ENCODE peak calls at places on chromosomes 1 and 21, in five cellular contexts. H is stomach, B is endothelial cell of umbilical vein, F is IMR-90, W is breast epithelium. R is an unnamed sample. For H3K4me1, the result is how much of the 10 kb centered on the place peaks cover.

GRCh38 chr1:77950873-77951272 is 28.0 kb downstream of the FUBP1 start:
- DNase-seq in H (no peak), B (no peak), F (no peak), W (no peak), R (no peak)

GRCh38 chr21:34545079-34545884 is 33.3 kb upstream of the KCNE1 start:
- DNase-seq in H (no peak), B (peak), F (peak), W (no peak), R (no peak)

GRCh38 chr1:37722181-37723071 is 30.1 kb downstream of the CDCA8 start:
- DNase-seq in H (no peak), B (no peak), F (no peak), W (no peak), R (peak)

GRCh38 chr21:36548866-36549265 is 68.9 kb upstream of the CLDN14 start:
- DNase-seq in H (no peak), B (no peak), F (no peak), W (no peak), R (peak)

GRCh38 chr1:157166581-157166980 is 28.4 kb upstream of the ETV3 start:
- DNase-seq in H (no peak), B (no peak), F (no peak), W (no peak), R (no peak)

GRCh38 chr1:160361199-160361598 is 5.7 kb upstream of the NHLH1 start:
- DNase-seq in H (no peak), B (no peak), F (no peak), W (no peak), R (no peak)

GRCh38 chr1:109483658-109484518 is at the start of gene ATXN7L2:
- DNase-seq in H (peak), B (peak), F (peak), W (peak), R (no peak)

GRCh38 chr1:167492509-167492910 is 25.8 kb downstream of the CD247 start:
- DNase-seq in H (no peak), B (no peak), F (no peak), W (no peak), R (no peak)

GRCh38 chr1:201761871-201762270 is 67.1 kb upstream of the IPO9 start:
- DNase-seq in H (no peak), B (no peak), F (no peak), W (no peak), R (no peak)

GRCh38 chr21:45093064-45093532 is 18.7 kb downstream of the ADARB1 start:
- DNase-seq in H (peak), B (peak), F (no peak), W (no peak), R (no peak)

GRCh38 chr21:41709965-41710822 is 56.7 kb downstream of the RIPK4 start:
- DNase-seq in H (peak), B (no peak), F (no peak), W (no peak), R (no peak)

GRCh38 chr1:21174638-21175323 is 1.9 kb downstream of the EIF4G3 start:
- DNase-seq in H (no peak), B (peak), F (peak), W (no peak), R (no peak)

GRCh38 chr1:226417350-226417749 is 9.5 kb upstream of the PARP1 start:
- DNase-seq in H (no peak), B (no peak), F (no peak), W (no peak), R (peak)

GRCh38 chr1:227895828-227896685 is 51.7 kb downstream of the WNT9A start:
- DNase-seq in H (peak), B (no peak), F (peak), W (peak), R (peak)

GRCh38 chr21:29105218-29105617 is 25.2 kb upstream of the MAP3K7CL start:
- DNase-seq in H (no peak), B (no peak), F (peak), W (no peak), R (no peak)

GRCh38 chr1:64038965-64039926 is 164.2 kb upstream of the UBE2U start:
- DNase-seq in H (peak), B (peak), F (peak), W (no peak), R (no peak)

GRCh38 chr1:3821004-3821933 is 25.0 kb upstream of the LRRC47 start:
- DNase-seq in H (no peak), B (no peak), F (no peak), W (no peak), R (no peak)

GRCh38 chr1:156752843-156753486 is 1.5 kb upstream of the HDGF start:
- DNase-seq in H (no peak), B (no peak), F (peak), W (no peak), R (no peak)

GRCh38 chr1:19918057-19918456 is 5.4 kb downstream of the PLA2G2E start:
- DNase-seq in H (peak), B (peak), F (peak), W (peak), R (no peak)

GRCh38 chr21:28867401-28867800 is 125.3 kb downstream of the LTN1 start:
- DNase-seq in H (no peak), B (no peak), F (peak), W (no peak), R (no peak)

GRCh38 chr1:228172591-228173527 is 7.3 kb downstream of the IBA57 start:
- DNase-seq in H (no peak), B (no peak), F (no peak), W (no peak), R (no peak)

GRCh38 chr1:209353097-209353496 is 230.4 kb upstream of the CAMK1G start:
- DNase-seq in H (no peak), B (no peak), F (no peak), W (no peak), R (no peak)

GRCh38 chr21:27129215-27129614 is 162.3 kb upstream of the ADAMTS5 start:
- DNase-seq in H (no peak), B (no peak), F (no peak), W (no peak), R (no peak)

GRCh38 chr1:20322825-20323612 is 32.3 kb downstream of the VWA5B1 start:
- DNase-seq in H (no peak), B (no peak), F (peak), W (no peak), R (no peak)

GRCh38 chr1:47763456-47764171 is 233.6 kb downstream of the TRABD2B start:
- DNase-seq in H (no peak), B (no peak), F (peak), W (peak), R (no peak)

GRCh38 chr1:149849947-149850360 is 49.4 kb upstream of the BOLA1 start:
- DNase-seq in H (no peak), B (peak), F (no peak), W (no peak), R (no peak)

GRCh38 chr1:12617901-12618660 is at the start of gene DHRS3:
- DNase-seq in H (peak), B (peak), F (peak), W (peak), R (no peak)

GRCh38 chr1:54982739-54983138 is 2.3 kb downstream of the TMEM61 start:
- DNase-seq in H (no peak), B (no peak), F (no peak), W (no peak), R (no peak)

GRCh38 chr1:19029191-19030085 is 73.0 kb upstream of the IFFO2 start:
- DNase-seq in H (no peak), B (no peak), F (no peak), W (no peak), R (peak)

GRCh38 chr1:58249729-58250586 is 296.6 kb downstream of the OMA1 start:
- DNase-seq in H (no peak), B (peak), F (peak), W (no peak), R (no peak)

GRCh38 chr1:31605908-31606427 is 11.5 kb upstream of the HCRTR1 start:
- DNase-seq in H (peak), B (no peak), F (peak), W (peak), R (no peak)

GRCh38 chr1:240946926-240947325 is 335.0 kb upstream of the GREM2 start:
- DNase-seq in H (no peak), B (peak), F (peak), W (no peak), R (no peak)

GRCh38 chr1:8814870-8815269 is 2.6 kb downstream of the RERE start:
- DNase-seq in H (no peak), B (peak), F (no peak), W (no peak), R (no peak)
- TF ChIP-seq POLR2A in H (no peak), B (no peak), F (no peak), W (no peak), R (no peak)

DNA sequence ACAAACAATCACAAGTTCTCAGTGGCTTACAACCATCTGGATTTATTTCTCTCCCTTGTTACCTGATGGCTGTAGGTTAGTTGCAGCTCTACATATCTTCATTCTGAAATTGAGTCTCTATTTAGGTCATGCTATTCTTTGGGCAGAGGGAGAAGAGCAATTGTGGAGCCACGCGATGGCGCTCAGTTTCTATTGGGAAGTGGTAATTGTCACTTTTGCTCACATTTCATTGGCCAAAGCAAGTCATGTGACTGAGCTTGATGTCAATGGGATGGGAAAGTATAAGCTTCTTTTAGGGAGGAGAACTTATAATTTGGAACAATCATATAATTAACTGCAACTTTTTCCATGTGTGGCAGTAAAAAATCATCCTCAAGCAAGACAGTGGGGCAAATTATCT is 166.5 kb downstream of the LMO4 start:
- DNase-seq in H (no peak), B (no peak), F (no peak), W (no peak), R (no peak)
- TF ChIP-seq CTCF in H (no peak), B (no peak), F (no peak), W (no peak), R (no peak)

DNA sequence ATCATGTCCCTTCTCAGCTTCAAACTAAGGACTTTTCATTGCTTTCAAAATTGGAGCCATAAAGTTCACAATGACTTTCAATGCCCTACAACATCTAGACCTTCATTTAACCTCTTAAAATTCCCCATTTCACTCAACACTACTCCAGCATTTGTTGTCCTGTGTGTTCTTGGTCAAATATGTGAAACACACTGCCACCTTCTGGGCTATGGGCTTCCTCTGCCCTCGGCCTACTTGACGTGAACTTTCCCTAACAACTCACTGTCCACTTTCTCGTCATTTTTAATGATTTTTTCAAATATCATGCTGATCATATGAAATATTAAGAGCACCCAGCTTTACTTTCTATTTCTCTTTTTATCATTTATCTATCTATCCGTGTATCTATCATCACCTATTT is 2018.4 kb downstream of the NCAM2 start:
- DNase-seq in H (no peak), B (peak), F (no peak), W (no peak), R (no peak)
- H3K4me1 ChIP-seq in H (under half), B (under half), F (under half), W (under half), R (under half)

GRCh38 chr1:45010855-45011811 is at the start of gene HECTD3:
- DNase-seq in H (peak), B (peak), F (peak), W (peak), R (no peak)
- TF ChIP-seq POLR2A in H (no peak), B (peak), F (no peak), W (no peak), R (no peak)

GRCh38 chr1:93738075-93738622 is 56.5 kb upstream of the BCAR3 start:
- DNase-seq in H (no peak), B (no peak), F (peak), W (no peak), R (no peak)

GRCh38 chr1:93734999-93735398 is 53.4 kb upstream of the BCAR3 start:
- DNase-seq in H (no peak), B (no peak), F (no peak), W (no peak), R (no peak)

GRCh38 chr1:93738926-93739325 is 57.3 kb upstream of the BCAR3 start:
- DNase-seq in H (no peak), B (no peak), F (no peak), W (no peak), R (no peak)

GRCh38 chr1:93733340-93733739 is 51.7 kb upstream of the BCAR3 start:
- DNase-seq in H (no peak), B (no peak), F (no peak), W (no peak), R (no peak)

GRCh38 chr1:93735722-93736121 is 54.1 kb upstream of the BCAR3 start:
- DNase-seq in H (no peak), B (no peak), F (peak), W (no peak), R (no peak)
- TF ChIP-seq CTCF in H (no peak), B (no peak), F (peak), W (no peak), R (no peak)

GRCh38 chr1:2300004-2300771 is 72.1 kb downstream of the SKI start:
- DNase-seq in H (peak), B (no peak), F (no peak), W (no peak), R (no peak)

GRCh38 chr1:2300851-2301606 is 72.9 kb downstream of the SKI start:
- DNase-seq in H (peak), B (peak), F (peak), W (no peak), R (no peak)

GRCh38 chr1:2301607-2302291 is 73.6 kb downstream of the SKI start:
- DNase-seq in H (no peak), B (no peak), F (no peak), W (no peak), R (no peak)

GRCh38 chr1:2297246-2298011 is 69.3 kb downstream of the SKI start:
- DNase-seq in H (no peak), B (no peak), F (no peak), W (no peak), R (no peak)

GRCh38 chr1:2298685-2299673 is 70.9 kb downstream of the SKI start:
- DNase-seq in H (no peak), B (no peak), F (no peak), W (no peak), R (no peak)
- H3K4me1 ChIP-seq in H (half or more), B (under half), F (under half), W (under half), R (half or more)

R was measured in vagina.